ENCODE peak calls at places on chromosomes 7 and 10, in six cellular contexts. One of them, this sample, is unnamed. For H3K4me1, the result is how much of the 10 kb centered on the place peaks cover.

GRCh38 chr7:27193335-27194001 is 6.4 kb downstream of the HOXA13 start:
- DNase-seq in OCI-LY7: no peak
- DNase-seq in PC-3: peak
- DNase-seq in HCT116: no peak
- DNase-seq in neural progenitor cell: peak
- DNase-seq in SK-N-SH: no peak
- DNase-seq in this sample: peak

GRCh38 chr10:9069136-9069535 is 1014.6 kb downstream of the GATA3 start:
- DNase-seq in OCI-LY7: no peak
- DNase-seq in PC-3: peak
- DNase-seq in HCT116: no peak
- DNase-seq in neural progenitor cell: no peak
- DNase-seq in SK-N-SH: no peak
- DNase-seq in this sample: no peak

GRCh38 chr7:87574630-87575029 is 26.1 kb downstream of the ABCB1 start:
- DNase-seq in OCI-LY7: no peak
- DNase-seq in PC-3: peak
- DNase-seq in HCT116: peak
- DNase-seq in neural progenitor cell: no peak
- DNase-seq in SK-N-SH: no peak
- DNase-seq in this sample: no peak

GRCh38 chr7:101562531-101563197 is 66.4 kb downstream of the MYL10 start:
- DNase-seq in OCI-LY7: no peak
- DNase-seq in PC-3: no peak
- DNase-seq in HCT116: no peak
- DNase-seq in neural progenitor cell: no peak
- DNase-seq in SK-N-SH: no peak
- DNase-seq in this sample: peak

GRCh38 chr10:71952745-71953144 is 11.4 kb upstream of the CHST3 start:
- DNase-seq in OCI-LY7: no peak
- DNase-seq in PC-3: no peak
- DNase-seq in HCT116: no peak
- DNase-seq in neural progenitor cell: no peak
- DNase-seq in SK-N-SH: no peak
- DNase-seq in this sample: no peak

GRCh38 chr7:132430863-132431822 is 145.1 kb downstream of the PLXNA4 start:
- DNase-seq in OCI-LY7: no peak
- DNase-seq in PC-3: peak
- DNase-seq in HCT116: no peak
- DNase-seq in neural progenitor cell: no peak
- DNase-seq in SK-N-SH: peak
- DNase-seq in this sample: no peak

GRCh38 chr7:132116369-132116768 is 459.9 kb downstream of the PLXNA4 start:
- DNase-seq in OCI-LY7: no peak
- DNase-seq in PC-3: peak
- DNase-seq in HCT116: no peak
- DNase-seq in neural progenitor cell: no peak
- DNase-seq in SK-N-SH: no peak
- DNase-seq in this sample: no peak

GRCh38 chr10:28640551-28640950 is 36.8 kb upstream of the BAMBI start:
- DNase-seq in OCI-LY7: no peak
- DNase-seq in PC-3: no peak
- DNase-seq in HCT116: no peak
- DNase-seq in neural progenitor cell: no peak
- DNase-seq in SK-N-SH: no peak
- DNase-seq in this sample: no peak

GRCh38 chr7:41984888-41985287 is 252.1 kb downstream of the GLI3 start:
- DNase-seq in OCI-LY7: no peak
- DNase-seq in PC-3: peak
- DNase-seq in HCT116: no peak
- DNase-seq in neural progenitor cell: no peak
- DNase-seq in SK-N-SH: no peak
- DNase-seq in this sample: no peak

GRCh38 chr10:11697718-11698527 is 44.3 kb upstream of the ECHDC3 start:
- DNase-seq in OCI-LY7: no peak
- DNase-seq in PC-3: peak
- DNase-seq in HCT116: no peak
- DNase-seq in neural progenitor cell: no peak
- DNase-seq in SK-N-SH: no peak
- DNase-seq in this sample: no peak

GRCh38 chr7:90596745-90597526 is 815 bp downstream of the CDK14 start:
- DNase-seq in OCI-LY7: no peak
- DNase-seq in PC-3: peak
- DNase-seq in HCT116: no peak
- DNase-seq in neural progenitor cell: peak
- DNase-seq in SK-N-SH: peak
- DNase-seq in this sample: peak

GRCh38 chr10:19683326-19683725 is 132.9 kb upstream of the PLXDC2 start:
- DNase-seq in OCI-LY7: no peak
- DNase-seq in PC-3: no peak
- DNase-seq in HCT116: no peak
- DNase-seq in neural progenitor cell: peak
- DNase-seq in SK-N-SH: no peak
- DNase-seq in this sample: no peak

GRCh38 chr7:24982917-24983316 is 2.9 kb upstream of the OSBPL3 start:
- DNase-seq in OCI-LY7: no peak
- DNase-seq in PC-3: peak
- DNase-seq in HCT116: no peak
- DNase-seq in neural progenitor cell: peak
- DNase-seq in SK-N-SH: no peak
- DNase-seq in this sample: peak

GRCh38 chr7:50273870-50274269 is 30.6 kb upstream of the IKZF1 start:
- DNase-seq in OCI-LY7: no peak
- DNase-seq in PC-3: no peak
- DNase-seq in HCT116: no peak
- DNase-seq in neural progenitor cell: no peak
- DNase-seq in SK-N-SH: no peak
- DNase-seq in this sample: no peak

GRCh38 chr7:157612664-157613561 is 276.1 kb downstream of the DNAJB6 start:
- DNase-seq in OCI-LY7: no peak
- DNase-seq in PC-3: peak
- DNase-seq in HCT116: no peak
- DNase-seq in neural progenitor cell: peak
- DNase-seq in SK-N-SH: no peak
- DNase-seq in this sample: peak

GRCh38 chr7:153224890-153225289 is 465.3 kb downstream of the ACTR3B start:
- DNase-seq in OCI-LY7: no peak
- DNase-seq in PC-3: no peak
- DNase-seq in HCT116: no peak
- DNase-seq in neural progenitor cell: no peak
- DNase-seq in SK-N-SH: no peak
- DNase-seq in this sample: no peak

GRCh38 chr10:113059001-113059780 is 109.1 kb downstream of the TCF7L2 start:
- DNase-seq in OCI-LY7: no peak
- DNase-seq in PC-3: no peak
- DNase-seq in HCT116: no peak
- DNase-seq in neural progenitor cell: peak
- DNase-seq in SK-N-SH: peak
- DNase-seq in this sample: no peak

GRCh38 chr10:14186245-14186644 is 144.5 kb downstream of the FRMD4A start:
- DNase-seq in OCI-LY7: peak
- DNase-seq in PC-3: no peak
- DNase-seq in HCT116: no peak
- DNase-seq in neural progenitor cell: peak
- DNase-seq in SK-N-SH: no peak
- DNase-seq in this sample: peak

GRCh38 chr10:71748671-71749191 is 24.6 kb downstream of the VSIR start:
- DNase-seq in OCI-LY7: peak
- DNase-seq in PC-3: no peak
- DNase-seq in HCT116: no peak
- DNase-seq in neural progenitor cell: no peak
- DNase-seq in SK-N-SH: peak
- DNase-seq in this sample: no peak

GRCh38 chr7:2886900-2887299 is 42.8 kb upstream of the GNA12 start:
- DNase-seq in OCI-LY7: peak
- DNase-seq in PC-3: peak
- DNase-seq in HCT116: peak
- DNase-seq in neural progenitor cell: peak
- DNase-seq in SK-N-SH: peak
- DNase-seq in this sample: peak

GRCh38 chr10:37667736-37668135 is 189.7 kb downstream of the ZNF248 start:
- DNase-seq in OCI-LY7: peak
- DNase-seq in PC-3: no peak
- DNase-seq in HCT116: no peak
- DNase-seq in neural progenitor cell: no peak
- DNase-seq in SK-N-SH: no peak
- DNase-seq in this sample: no peak

GRCh38 chr7:18402488-18403183 is 92.9 kb upstream of the HDAC9 start:
- DNase-seq in OCI-LY7: no peak
- DNase-seq in PC-3: peak
- DNase-seq in HCT116: no peak
- DNase-seq in neural progenitor cell: no peak
- DNase-seq in SK-N-SH: no peak
- DNase-seq in this sample: no peak

GRCh38 chr10:89078729-89079672 is 88.4 kb downstream of the FAS start:
- DNase-seq in OCI-LY7: no peak
- DNase-seq in PC-3: no peak
- DNase-seq in HCT116: no peak
- DNase-seq in neural progenitor cell: no peak
- DNase-seq in SK-N-SH: peak
- DNase-seq in this sample: no peak

GRCh38 chr10:19488592-19489280 is 327.5 kb upstream of the PLXDC2 start:
- DNase-seq in OCI-LY7: no peak
- DNase-seq in PC-3: no peak
- DNase-seq in HCT116: no peak
- DNase-seq in neural progenitor cell: peak
- DNase-seq in SK-N-SH: no peak
- DNase-seq in this sample: peak

GRCh38 chr7:26293569-26294308 is 2.1 kb downstream of the SNX10 start:
- DNase-seq in OCI-LY7: peak
- DNase-seq in PC-3: no peak
- DNase-seq in HCT116: no peak
- DNase-seq in neural progenitor cell: no peak
- DNase-seq in SK-N-SH: no peak
- DNase-seq in this sample: no peak

GRCh38 chr7:111108526-111108925 is 17.6 kb downstream of the LRRN3 start:
- DNase-seq in OCI-LY7: no peak
- DNase-seq in PC-3: peak
- DNase-seq in HCT116: no peak
- DNase-seq in neural progenitor cell: no peak
- DNase-seq in SK-N-SH: no peak
- DNase-seq in this sample: no peak

GRCh38 chr10:70699659-70700174 is 27.4 kb downstream of the ADAMTS14 start:
- DNase-seq in OCI-LY7: peak
- DNase-seq in PC-3: peak
- DNase-seq in HCT116: no peak
- DNase-seq in neural progenitor cell: no peak
- DNase-seq in SK-N-SH: peak
- DNase-seq in this sample: peak

GRCh38 chr10:113187066-113187777 is 237.2 kb downstream of the TCF7L2 start:
- DNase-seq in OCI-LY7: no peak
- DNase-seq in PC-3: no peak
- DNase-seq in HCT116: no peak
- DNase-seq in neural progenitor cell: no peak
- DNase-seq in SK-N-SH: peak
- DNase-seq in this sample: no peak

GRCh38 chr7:148983220-148984146 is 44.8 kb downstream of the PDIA4 start:
- DNase-seq in OCI-LY7: peak
- DNase-seq in PC-3: peak
- DNase-seq in HCT116: peak
- DNase-seq in neural progenitor cell: peak
- DNase-seq in SK-N-SH: peak
- DNase-seq in this sample: peak

DNA sequence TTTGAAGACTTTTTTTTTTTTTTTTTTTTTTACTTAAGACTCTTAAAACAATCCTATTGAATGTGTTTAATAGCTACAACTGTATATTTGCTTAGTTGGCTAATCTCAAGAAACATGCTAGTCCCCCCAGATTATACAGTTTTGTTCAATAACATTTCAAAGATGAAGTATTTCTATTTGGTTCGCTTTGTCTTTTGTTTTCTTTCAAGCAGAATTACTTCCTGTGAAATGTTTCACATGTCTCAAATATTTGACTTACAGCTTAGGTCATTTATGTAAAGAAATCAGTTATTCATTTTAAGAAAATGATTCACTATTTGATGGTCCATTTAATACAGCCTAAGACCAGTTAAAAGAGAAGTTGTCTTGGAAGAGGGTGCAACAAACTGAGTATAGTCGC is 12.8 kb upstream of the LAMB1 start:
- DNase-seq in OCI-LY7: no peak
- DNase-seq in PC-3: peak
- DNase-seq in HCT116: no peak
- DNase-seq in neural progenitor cell: no peak
- DNase-seq in SK-N-SH: no peak
- DNase-seq in this sample: no peak
- H3K4me1 ChIP-seq in OCI-LY7: under half
- H3K4me1 ChIP-seq in PC-3: half or more
- H3K4me1 ChIP-seq in HCT116: under half
- H3K4me1 ChIP-seq in neural progenitor cell: under half
- H3K4me1 ChIP-seq in SK-N-SH: under half
- H3K4me1 ChIP-seq in this sample: under half

GRCh38 chr10:329361-330099 is 194.3 kb downstream of the ZMYND11 start:
- DNase-seq in OCI-LY7: peak
- DNase-seq in PC-3: peak
- DNase-seq in HCT116: peak
- DNase-seq in neural progenitor cell: peak
- DNase-seq in SK-N-SH: no peak
- DNase-seq in this sample: peak
- TF ChIP-seq CTCF in OCI-LY7: no peak
- TF ChIP-seq CTCF in PC-3: no peak
- TF ChIP-seq CTCF in HCT116: no peak
- TF ChIP-seq CTCF in neural progenitor cell: no peak
- TF ChIP-seq CTCF in SK-N-SH: no peak
- TF ChIP-seq CTCF in this sample: no peak

GRCh38 chr7:5831196-5831595 is 49.4 kb upstream of the OCM start:
- DNase-seq in OCI-LY7: no peak
- DNase-seq in PC-3: no peak
- DNase-seq in HCT116: no peak
- DNase-seq in neural progenitor cell: peak
- DNase-seq in SK-N-SH: no peak
- DNase-seq in this sample: peak
- TF ChIP-seq EZH2phosphoT487 in OCI-LY7: no peak
- TF ChIP-seq EZH2phosphoT487 in PC-3: no peak
- TF ChIP-seq EZH2phosphoT487 in HCT116: no peak
- TF ChIP-seq EZH2phosphoT487 in neural progenitor cell: no peak
- TF ChIP-seq EZH2phosphoT487 in SK-N-SH: no peak
- TF ChIP-seq EZH2phosphoT487 in this sample: no peak

DNA sequence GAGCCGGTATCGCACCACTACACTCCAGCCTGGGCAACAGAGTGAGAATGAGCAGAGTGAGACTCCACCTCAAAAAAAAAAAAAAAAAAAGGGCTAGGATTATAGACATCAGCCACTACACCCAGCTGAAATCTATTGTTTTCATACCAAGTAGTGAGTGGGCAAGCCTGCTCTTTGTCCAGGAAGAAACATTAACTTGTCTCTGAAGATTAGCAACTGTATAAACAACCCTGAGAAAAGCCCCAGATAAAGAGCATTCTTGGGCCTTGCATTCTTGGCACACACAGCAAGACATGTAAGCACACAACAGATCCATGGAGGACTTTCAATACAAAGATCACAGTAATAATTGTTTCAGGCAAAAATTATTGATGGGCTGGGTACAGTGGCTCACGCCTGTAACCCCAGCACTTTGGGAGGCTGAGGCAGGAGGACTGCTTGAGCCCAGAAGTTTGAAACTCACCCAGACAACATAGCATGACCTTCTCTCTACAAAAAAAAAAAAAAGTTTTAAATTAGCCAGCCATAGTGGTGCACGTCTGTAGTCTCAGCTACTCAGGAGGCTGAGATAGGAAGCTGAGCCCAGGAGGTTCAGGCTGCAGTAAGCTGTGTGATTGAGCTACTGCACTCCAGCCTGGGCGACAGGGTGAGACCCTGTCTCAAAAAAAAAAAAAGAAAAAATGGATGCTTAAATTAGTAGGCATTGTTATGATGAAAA is 4.4 kb downstream of the PSPH start:
- DNase-seq in OCI-LY7: no peak
- DNase-seq in PC-3: no peak
- DNase-seq in HCT116: no peak
- DNase-seq in neural progenitor cell: peak
- DNase-seq in SK-N-SH: no peak
- DNase-seq in this sample: no peak
- H3K4me1 ChIP-seq in OCI-LY7: under half
- H3K4me1 ChIP-seq in PC-3: under half
- H3K4me1 ChIP-seq in HCT116: under half
- H3K4me1 ChIP-seq in neural progenitor cell: under half
- H3K4me1 ChIP-seq in SK-N-SH: under half
- H3K4me1 ChIP-seq in this sample: under half